ENCODE peak calls at places on chromosomes 12 and 14, in six cellular contexts. Z is stomach, Y is body of pancreas, U is HCT116, F is uterus, Q is esophagus squamous epithelium. I is an unnamed sample.

GRCh38 chr12:124759841-124760508 is 103.7 kb downstream of the SCARB1 start:
- DNase-seq in U (no peak), Z (peak; percentile 54), Y (no peak), F (no peak), Q (no peak), I (no peak)

GRCh38 chr12:20527396-20528154 is 159.2 kb downstream of the PDE3A start:
- DNase-seq in Z (no peak), F (no peak), Y (no peak), Q (no peak), U (no peak), I (no peak)

GRCh38 chr12:24960222-24960855 is 11.4 kb upstream of the BCAT1 start:
- DNase-seq in Y (peak; percentile 47), F (no peak), Q (no peak), Z (no peak), U (peak; percentile 36), I (no peak)

GRCh38 chr12:40164034-40164433 is 58.2 kb upstream of the SLC2A13 start:
- DNase-seq in U (no peak), Z (no peak), F (no peak), Q (no peak), Y (no peak), I (no peak)

GRCh38 chr12:119957135-119957534 is 31.9 kb upstream of the BICDL1 start:
- DNase-seq in Z (no peak), U (no peak), F (no peak), Q (no peak), Y (no peak), I (no peak)

GRCh38 chr12:2335109-2335508 is 282.3 kb downstream of the CACNA1C start:
- DNase-seq in U (no peak), Q (no peak), Z (no peak), Y (no peak), F (no peak), I (no peak)

GRCh38 chr14:51298895-51299294 is 58.8 kb downstream of the TMX1 start:
- DNase-seq in Q (no peak), U (no peak), Y (no peak), Z (no peak), F (no peak), I (no peak)

GRCh38 chr14:67551940-67552339 is 18.9 kb downstream of the PLEKHH1 start:
- DNase-seq in Z (no peak), Y (no peak), Q (no peak), U (no peak), F (no peak), I (no peak)

GRCh38 chr12:18430425-18431048 is 169.2 kb downstream of the PIK3C2G start:
- DNase-seq in Z (peak; percentile 40), F (no peak), Y (peak; percentile 53), U (peak; percentile 38), Q (no peak), I (peak; percentile 12)

GRCh38 chr14:34199585-34199984 is 248.7 kb upstream of the EGLN3 start:
- DNase-seq in Y (no peak), F (no peak), Z (no peak), U (no peak), Q (no peak), I (no peak)

GRCh38 chr12:89919241-89919906 is 210.7 kb upstream of the ATP2B1 start:
- DNase-seq in F (no peak), Y (no peak), Z (peak; percentile 40), Q (no peak), U (no peak), I (no peak)

DNA sequence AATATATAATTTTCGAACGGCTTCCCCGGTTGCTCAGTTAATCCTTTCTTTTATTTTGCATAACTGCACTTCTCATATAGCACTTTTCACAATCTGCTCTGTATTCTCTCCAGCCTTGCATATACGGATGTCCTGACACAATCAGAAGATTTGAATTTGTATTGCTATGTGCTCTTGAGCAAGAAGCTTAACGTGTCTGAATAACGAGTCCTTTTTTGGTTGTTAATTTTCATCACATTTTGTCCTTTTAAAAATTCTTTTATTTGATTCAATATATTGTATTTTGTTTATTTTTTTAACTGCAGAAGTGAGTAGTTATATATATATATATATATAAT is 17.6 kb downstream of the A2M start:
- DNase-seq in Y (no peak), Q (no peak), U (no peak), F (no peak), Z (no peak), I (no peak)
- TF ChIP-seq POLR2A in Y (no peak), Q (no peak), U (no peak), F (no peak), Z (no peak), I (no peak)

GRCh38 chr12:6722863-6723262 is 983 bp upstream of the COPS7A start:
- DNase-seq in Q (no peak), Z (no peak), F (no peak), Y (no peak), U (no peak), I (no peak)

GRCh38 chr12:6729186-6729585 is 5.3 kb downstream of the COPS7A start:
- DNase-seq in Q (no peak), F (no peak), Y (no peak), Z (no peak), U (no peak), I (no peak)

GRCh38 chr12:6725350-6725749 is 1.5 kb downstream of the COPS7A start:
- DNase-seq in Y (no peak), Z (no peak), F (no peak), Q (no peak), U (no peak), I (no peak)

GRCh38 chr12:6724409-6724797 is 557 bp downstream of the COPS7A start:
- DNase-seq in Z (peak; percentile 27), F (no peak), U (no peak), Q (no peak), Y (no peak), I (no peak)

DNA sequence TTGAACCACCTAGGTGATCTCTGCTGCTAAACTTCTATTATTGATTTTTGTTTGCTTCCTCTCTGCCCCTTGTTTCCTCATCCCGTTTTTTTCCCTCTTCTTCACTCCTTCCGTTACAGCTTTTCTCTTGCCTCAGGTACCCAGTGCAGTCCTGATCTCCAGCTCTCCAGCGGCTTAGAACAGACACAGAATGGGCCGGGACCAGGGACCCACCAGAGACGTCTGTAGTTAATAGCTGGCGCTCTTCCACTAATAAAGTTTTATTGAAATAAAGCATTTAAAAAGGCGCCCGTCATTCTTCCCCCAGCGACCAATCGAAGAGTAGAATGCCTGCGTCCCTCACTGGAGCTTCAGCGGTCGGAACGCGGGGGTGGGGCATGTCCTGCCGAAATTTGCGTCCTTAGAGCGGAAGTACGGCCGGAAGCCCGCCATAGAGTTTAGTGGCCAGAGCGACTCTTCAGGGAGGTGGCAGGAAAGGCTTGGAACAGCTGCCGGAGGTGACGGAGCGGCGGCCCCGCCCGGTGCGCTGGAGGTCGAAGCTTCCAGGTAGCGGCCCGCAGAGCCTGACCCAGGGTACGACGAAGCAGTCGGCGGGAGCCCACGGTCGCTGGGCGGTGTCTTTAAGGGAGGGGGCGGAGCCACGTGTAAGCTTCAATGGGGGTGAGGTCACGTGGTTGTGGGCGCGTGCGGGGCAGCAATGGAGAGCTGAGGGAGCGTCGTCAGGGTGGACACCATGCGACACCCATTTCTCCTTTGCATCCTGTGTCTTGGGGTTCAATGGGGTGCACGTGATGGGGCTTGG is at the start of gene COPS7A:
- DNase-seq in F (peak; percentile 97), Y (peak; percentile 97), Q (peak; percentile 94), Z (peak; percentile 97), U (peak; percentile 98), I (peak; percentile 91)
- TF ChIP-seq POLR2A in F (peak; percentile 67), Y (peak; percentile 40), Q (no peak), Z (no peak), U (peak; percentile 29), I (peak; percentile 81)

DNA sequence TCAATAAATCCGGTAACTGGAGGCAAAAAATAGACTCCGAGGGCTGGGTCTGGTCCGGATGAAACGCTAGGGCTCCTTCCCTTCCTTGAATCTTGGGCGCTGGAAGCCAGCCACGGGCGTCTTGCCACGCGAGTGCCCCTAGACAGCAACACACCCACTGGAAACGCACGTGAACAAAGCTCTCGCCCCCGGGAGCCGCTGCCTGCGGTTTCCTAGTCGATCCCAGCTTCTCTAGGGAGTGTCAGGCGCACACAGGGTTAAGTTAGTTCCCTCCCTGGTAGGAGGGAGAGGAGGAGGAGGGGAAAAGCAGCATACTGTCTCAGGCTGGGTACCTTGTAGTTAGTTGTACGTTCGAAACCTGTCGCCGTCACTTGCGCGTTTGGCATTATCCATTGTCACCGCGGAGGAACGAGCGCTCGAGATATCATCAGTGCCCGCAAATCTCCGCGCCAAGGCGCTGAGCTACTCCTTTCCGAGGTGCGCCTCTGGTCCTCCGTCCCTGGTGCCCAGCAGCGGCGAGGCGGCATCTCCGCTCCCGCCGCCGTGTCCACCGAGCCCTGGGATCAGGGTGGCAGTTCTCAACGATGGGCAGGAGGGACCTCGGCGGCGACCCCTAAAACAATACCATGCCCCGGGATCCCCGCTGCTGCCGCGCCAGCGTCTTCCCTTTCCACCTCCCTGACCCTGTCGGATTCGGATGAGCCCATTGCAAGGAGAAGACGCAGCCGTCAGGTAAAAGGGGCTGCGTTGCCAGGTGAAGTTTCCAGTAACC is at the start of gene FLRT2:
- DNase-seq in F (peak; percentile 40), Q (no peak), Z (peak; percentile 39), Y (peak; percentile 85), U (no peak), I (no peak)
- TF ChIP-seq POLR2A in F (no peak), Q (no peak), Z (no peak), Y (no peak), U (no peak), I (no peak)

GRCh38 chr14:93960774-93961438 is 15.5 kb downstream of the ASB2 start:
- DNase-seq in F (no peak), Z (no peak), Y (no peak), U (no peak), Q (no peak), I (no peak)

GRCh38 chr14:93957751-93958566 is 18.4 kb downstream of the ASB2 start:
- DNase-seq in Y (no peak), Z (no peak), Q (no peak), F (no peak), U (no peak), I (no peak)

GRCh38 chr14:93958567-93959238 is 17.7 kb downstream of the ASB2 start:
- DNase-seq in U (no peak), Q (no peak), Z (no peak), Y (no peak), F (no peak), I (no peak)

GRCh38 chr14:93960108-93960475 is 16.3 kb downstream of the ASB2 start:
- DNase-seq in U (no peak), Y (no peak), Q (no peak), Z (no peak), F (no peak), I (no peak)

GRCh38 chr14:93959239-93960107 is 16.9 kb downstream of the ASB2 start:
- DNase-seq in F (peak; percentile 42), Y (peak; percentile 47), U (peak; percentile 88), Q (peak; percentile 41), Z (peak; percentile 77), I (peak; percentile 90)
- TF ChIP-seq POLR2A in F (no peak), Y (no peak), U (no peak), Q (no peak), Z (no peak), I (no peak)